ENCODE peak calls at places on chromosomes 11 and 22, in nine cellular contexts. One of them, this sample, is unnamed.

GRCh38 chr11:14183973-14184372 is 175.0 kb downstream of the RRAS2 start:
- DNase-seq in NCI-H446: no peak
- DNase-seq in heart left ventricle: no peak
- DNase-seq in pancreas: no peak
- DNase-seq in A549: no peak
- DNase-seq in cardiac muscle cell: no peak
- DNase-seq in WTC11: no peak
- DNase-seq in thoracic aorta: no peak
- DNase-seq in iPS-NIHi11: no peak
- DNase-seq in this sample: no peak

GRCh38 chr22:38180841-38181452 is 683 bp downstream of the PLA2G6 start:
- DNase-seq in NCI-H446: no peak
- DNase-seq in heart left ventricle: peak; percentile 60
- DNase-seq in pancreas: no peak
- DNase-seq in A549: no peak
- DNase-seq in cardiac muscle cell: no peak
- DNase-seq in WTC11: no peak
- DNase-seq in thoracic aorta: no peak
- DNase-seq in iPS-NIHi11: no peak
- DNase-seq in this sample: peak; percentile 44

GRCh38 chr11:35059040-35059439 is 79.9 kb upstream of the CD44 start:
- DNase-seq in NCI-H446: no peak
- DNase-seq in heart left ventricle: no peak
- DNase-seq in pancreas: no peak
- DNase-seq in A549: no peak
- DNase-seq in cardiac muscle cell: no peak
- DNase-seq in WTC11: no peak
- DNase-seq in thoracic aorta: no peak
- DNase-seq in iPS-NIHi11: no peak
- DNase-seq in this sample: no peak

GRCh38 chr11:120172921-120173705 is 35.2 kb upstream of the TRIM29 start:
- DNase-seq in NCI-H446: no peak
- DNase-seq in heart left ventricle: no peak
- DNase-seq in pancreas: no peak
- DNase-seq in A549: no peak
- DNase-seq in cardiac muscle cell: no peak
- DNase-seq in WTC11: no peak
- DNase-seq in thoracic aorta: no peak
- DNase-seq in iPS-NIHi11: no peak
- DNase-seq in this sample: no peak

GRCh38 chr22:29315286-29316195 is at the start of gene RASL10A:
- DNase-seq in NCI-H446: no peak
- DNase-seq in heart left ventricle: no peak
- DNase-seq in pancreas: no peak
- DNase-seq in A549: no peak
- DNase-seq in cardiac muscle cell: no peak
- DNase-seq in WTC11: no peak
- DNase-seq in thoracic aorta: no peak
- DNase-seq in iPS-NIHi11: peak; percentile 77
- DNase-seq in this sample: no peak

GRCh38 chr22:21719024-21719423 is 16.6 kb downstream of the YPEL1 start:
- DNase-seq in NCI-H446: no peak
- DNase-seq in heart left ventricle: no peak
- DNase-seq in pancreas: no peak
- DNase-seq in A549: no peak
- DNase-seq in cardiac muscle cell: no peak
- DNase-seq in WTC11: no peak
- DNase-seq in thoracic aorta: no peak
- DNase-seq in iPS-NIHi11: no peak
- DNase-seq in this sample: no peak

GRCh38 chr11:101748572-101748971 is 164.8 kb upstream of the TRPC6 start:
- DNase-seq in NCI-H446: peak; percentile 17
- DNase-seq in heart left ventricle: no peak
- DNase-seq in pancreas: no peak
- DNase-seq in A549: no peak
- DNase-seq in cardiac muscle cell: no peak
- DNase-seq in WTC11: no peak
- DNase-seq in thoracic aorta: no peak
- DNase-seq in iPS-NIHi11: peak; percentile 12
- DNase-seq in this sample: no peak

GRCh38 chr22:28813772-28814518 is 13.6 kb upstream of the XBP1 start:
- DNase-seq in NCI-H446: no peak
- DNase-seq in heart left ventricle: peak; percentile 25
- DNase-seq in pancreas: no peak
- DNase-seq in A549: peak; percentile 76
- DNase-seq in cardiac muscle cell: no peak
- DNase-seq in WTC11: no peak
- DNase-seq in thoracic aorta: no peak
- DNase-seq in iPS-NIHi11: no peak
- DNase-seq in this sample: no peak

GRCh38 chr22:24333301-24333700 is 62.7 kb downstream of the SPECC1L start:
- DNase-seq in NCI-H446: no peak
- DNase-seq in heart left ventricle: no peak
- DNase-seq in pancreas: no peak
- DNase-seq in A549: no peak
- DNase-seq in cardiac muscle cell: no peak
- DNase-seq in WTC11: no peak
- DNase-seq in thoracic aorta: no peak
- DNase-seq in iPS-NIHi11: no peak
- DNase-seq in this sample: peak; percentile 79

GRCh38 chr11:100908746-100909145 is 220.9 kb downstream of the PGR start:
- DNase-seq in NCI-H446: no peak
- DNase-seq in heart left ventricle: no peak
- DNase-seq in pancreas: no peak
- DNase-seq in A549: no peak
- DNase-seq in cardiac muscle cell: peak; percentile 51
- DNase-seq in WTC11: no peak
- DNase-seq in thoracic aorta: no peak
- DNase-seq in iPS-NIHi11: no peak
- DNase-seq in this sample: no peak

GRCh38 chr11:3984896-3985295 is 109.7 kb upstream of the RRM1 start:
- DNase-seq in NCI-H446: peak; percentile 16
- DNase-seq in heart left ventricle: no peak
- DNase-seq in pancreas: no peak
- DNase-seq in A549: no peak
- DNase-seq in cardiac muscle cell: peak; percentile 52
- DNase-seq in WTC11: peak; percentile 28
- DNase-seq in thoracic aorta: no peak
- DNase-seq in iPS-NIHi11: peak; percentile 40
- DNase-seq in this sample: no peak

GRCh38 chr11:73404048-73404447 is 27.8 kb downstream of the RELT start:
- DNase-seq in NCI-H446: peak; percentile 50
- DNase-seq in heart left ventricle: peak; percentile 74
- DNase-seq in pancreas: no peak
- DNase-seq in A549: peak; percentile 63
- DNase-seq in cardiac muscle cell: peak; percentile 80
- DNase-seq in WTC11: peak; percentile 66
- DNase-seq in thoracic aorta: no peak
- DNase-seq in iPS-NIHi11: peak; percentile 80
- DNase-seq in this sample: peak; percentile 49

GRCh38 chr11:46348986-46349401 is 1.7 kb downstream of the DGKZ start:
- DNase-seq in NCI-H446: no peak
- DNase-seq in heart left ventricle: no peak
- DNase-seq in pancreas: no peak
- DNase-seq in A549: no peak
- DNase-seq in cardiac muscle cell: no peak
- DNase-seq in WTC11: no peak
- DNase-seq in thoracic aorta: no peak
- DNase-seq in iPS-NIHi11: no peak
- DNase-seq in this sample: no peak

GRCh38 chr11:70550456-70551195 is 152.3 kb downstream of the CTTN start:
- DNase-seq in NCI-H446: no peak
- DNase-seq in heart left ventricle: no peak
- DNase-seq in pancreas: no peak
- DNase-seq in A549: no peak
- DNase-seq in cardiac muscle cell: no peak
- DNase-seq in WTC11: no peak
- DNase-seq in thoracic aorta: no peak
- DNase-seq in iPS-NIHi11: no peak
- DNase-seq in this sample: no peak

GRCh38 chr11:113162590-113162961 is 151.8 kb upstream of the TTC12 start:
- DNase-seq in NCI-H446: no peak
- DNase-seq in heart left ventricle: peak; percentile 19
- DNase-seq in pancreas: no peak
- DNase-seq in A549: no peak
- DNase-seq in cardiac muscle cell: peak; percentile 53
- DNase-seq in WTC11: no peak
- DNase-seq in thoracic aorta: no peak
- DNase-seq in iPS-NIHi11: no peak
- DNase-seq in this sample: no peak

GRCh38 chr11:70191495-70192140 is 11.5 kb upstream of the FADD start:
- DNase-seq in NCI-H446: peak; percentile 41
- DNase-seq in heart left ventricle: peak; percentile 74
- DNase-seq in pancreas: peak; percentile 90
- DNase-seq in A549: peak; percentile 79
- DNase-seq in cardiac muscle cell: peak; percentile 70
- DNase-seq in WTC11: peak; percentile 93
- DNase-seq in thoracic aorta: no peak
- DNase-seq in iPS-NIHi11: peak; percentile 89
- DNase-seq in this sample: no peak

GRCh38 chr11:64571410-64572091 is 19.5 kb upstream of the SLC22A12 start:
- DNase-seq in NCI-H446: no peak
- DNase-seq in heart left ventricle: no peak
- DNase-seq in pancreas: no peak
- DNase-seq in A549: no peak
- DNase-seq in cardiac muscle cell: peak; percentile 29
- DNase-seq in WTC11: peak; percentile 53
- DNase-seq in thoracic aorta: no peak
- DNase-seq in iPS-NIHi11: peak; percentile 63
- DNase-seq in this sample: no peak

This sample was measured in RKO.